ENCODE peak calls at places on chromosomes 4 and X, in five cellular contexts. C is A549, P is astrocyte, L is RWPE2, K is upper lobe of left lung. N is an unnamed sample.

GRCh38 chr4:2800691-2801596 is 8.1 kb downstream of the SH3BP2 start:
- DNase-seq in K (peak), C (no peak), P (peak), L (peak), N (peak)

GRCh38 chr4:21768349-21769310 is 179.9 kb downstream of the KCNIP4 start:
- DNase-seq in C (no peak), P (peak), L (no peak), K (no peak), N (peak)

GRCh38 chr4:128560754-128561495 is 248.6 kb upstream of the JADE1 start:
- DNase-seq in K (no peak), P (no peak), L (no peak), C (no peak), N (no peak)

GRCh38 chr4:74114234-74114633 is 15.2 kb upstream of the CXCL2 start:
- DNase-seq in C (no peak), P (peak), K (no peak), L (no peak), N (no peak)

GRCh38 chrX:93673869-93674271 is at the start of gene FAM133A:
- DNase-seq in P (peak), L (no peak), K (no peak), C (no peak), N (peak)

GRCh38 chrX:120549483-120550452 is 11.0 kb downstream of the CUL4B start:
- DNase-seq in C (peak), K (no peak), P (peak), L (no peak), N (no peak)

GRCh38 chrX:69014200-69014599 is 151.1 kb downstream of the PJA1 start:
- DNase-seq in K (no peak), P (peak), C (no peak), L (no peak), N (no peak)

GRCh38 chr4:122863626-122864025 is 37.0 kb downstream of the FGF2 start:
- DNase-seq in L (no peak), C (no peak), P (no peak), K (no peak), N (no peak)

GRCh38 chr4:57233391-57233790 is 123.2 kb upstream of the IGFBP7 start:
- DNase-seq in K (no peak), C (no peak), P (peak), L (no peak), N (no peak)

GRCh38 chrX:141733371-141733770 is 34.8 kb upstream of the SPANXD start:
- DNase-seq in C (no peak), K (no peak), P (peak), L (no peak), N (no peak)

GRCh38 chr4:29536745-29537144 is 1183.4 kb upstream of the PCDH7 start:
- DNase-seq in K (no peak), L (no peak), P (no peak), C (no peak), N (no peak)

GRCh38 chrX:7926914-7927258 is 327 bp downstream of the PNPLA4 start:
- DNase-seq in K (no peak), C (no peak), P (no peak), L (no peak), N (no peak)

GRCh38 chrX:38941675-38942074 is 140.4 kb downstream of the MID1IP1 start:
- DNase-seq in P (no peak), K (no peak), L (no peak), C (no peak), N (no peak)

GRCh38 chrX:155888139-155888538 is 7.0 kb downstream of the VAMP7 start:
- DNase-seq in L (no peak), C (no peak), K (no peak), P (peak), N (no peak)

GRCh38 chr4:158722917-158723793 is at the start of gene PPID:
- DNase-seq in K (peak), C (peak), L (peak), P (peak), N (peak)

GRCh38 chr4:28890949-28891348 is 1829.2 kb upstream of the PCDH7 start:
- DNase-seq in K (no peak), L (no peak), C (no peak), P (no peak), N (no peak)

GRCh38 chr4:152289963-152290362 is 245.9 kb downstream of the FBXW7 start:
- DNase-seq in C (no peak), L (no peak), K (no peak), P (no peak), N (no peak)

GRCh38 chrX:25278341-25278740 is 262.6 kb upstream of the ARX start:
- DNase-seq in C (no peak), K (no peak), L (no peak), P (no peak), N (no peak)

GRCh38 chrX:46209768-46210167 is 335.5 kb downstream of the ZNF674 start:
- DNase-seq in C (no peak), P (peak), L (no peak), K (no peak), N (no peak)

GRCh38 chr4:164383187-164384181 is 370.4 kb upstream of the SMIM31 start:
- DNase-seq in L (no peak), C (no peak), K (no peak), P (peak), N (peak)

GRCh38 chrX:106247162-106247561 is 79.1 kb downstream of the PWWP3B start:
- DNase-seq in P (peak), L (no peak), C (no peak), K (no peak), N (no peak)

GRCh38 chr4:962231-963208 is 10.8 kb downstream of the DGKQ start:
- DNase-seq in L (no peak), C (no peak), K (no peak), P (no peak), N (no peak)

GRCh38 chrX:85243761-85244410 is at the start of the genes SATL1 and ZNF711:
- DNase-seq in P (peak), K (peak), L (no peak), C (peak), N (peak)
- H3K27ac ChIP-seq in P (peak), K (no peak), L (no peak), C (peak), N (no peak)

GRCh38 chrX:65993915-65994460 is 45.9 kb downstream of the VSIG4 start:
- DNase-seq in P (no peak), L (no peak), K (no peak), C (no peak), N (no peak)
- H3K27ac ChIP-seq in P (no peak), L (no peak), K (no peak), C (no peak), N (no peak)

DNA sequence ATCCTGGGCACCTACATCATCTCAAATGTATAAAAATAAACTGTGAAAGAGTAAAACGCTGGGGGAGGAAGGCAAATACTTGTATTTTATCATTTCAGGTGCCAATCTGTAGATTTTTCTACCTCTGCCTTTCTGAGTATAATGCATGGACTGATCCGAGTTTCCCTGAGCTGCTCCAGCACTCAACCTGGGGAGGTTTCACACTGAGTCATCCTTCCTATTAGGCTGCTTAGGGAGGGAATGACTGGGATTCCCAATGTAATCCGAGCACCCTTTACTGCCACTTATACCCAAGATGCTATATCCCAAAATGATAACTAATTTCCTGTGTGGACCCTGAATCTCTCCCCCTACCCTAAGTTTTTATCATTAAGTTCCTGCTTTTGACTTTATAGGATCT is 126.6 kb downstream of the HNRNPD start:
- DNase-seq in P (no peak), K (no peak), L (no peak), C (no peak), N (no peak)
- H3K27ac ChIP-seq in P (no peak), K (no peak), L (no peak), C (no peak), N (no peak)

GRCh38 chrX:118508690-118509089 is 13.1 kb downstream of the DOCK11 start:
- DNase-seq in C (no peak), L (no peak), K (no peak), P (no peak), N (peak)
- H3K27ac ChIP-seq in C (no peak), L (no peak), K (no peak), P (no peak), N (no peak)

GRCh38 chrX:152830312-152831305 is at the start of the genes CETN2 and NSDHL:
- DNase-seq in L (peak), C (peak), K (peak), P (peak), N (peak)
- H3K27ac ChIP-seq in L (peak), C (peak), K (peak), P (peak), N (peak)

DNA sequence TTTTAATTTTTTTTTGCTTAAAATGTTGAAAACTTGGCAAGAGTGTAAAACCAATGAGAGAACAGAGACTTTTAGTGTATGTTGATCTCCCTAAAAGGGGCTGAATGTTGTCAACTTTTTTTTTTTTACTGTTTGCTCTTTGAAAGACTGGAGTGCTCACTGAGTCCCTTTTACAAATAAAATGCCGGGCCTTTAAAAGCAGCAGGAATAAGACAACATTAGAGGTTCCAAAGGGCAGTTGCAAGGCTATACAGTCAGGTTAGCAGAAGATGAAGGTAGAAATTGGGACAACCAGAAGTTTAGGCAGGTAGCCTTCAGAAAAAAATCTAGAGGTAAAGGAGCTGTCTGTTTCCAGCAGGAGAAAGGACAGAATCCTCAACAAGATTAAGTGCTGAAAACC is 132.5 kb upstream of the HTR2C start:
- DNase-seq in K (no peak), P (no peak), C (no peak), L (no peak), N (no peak)
- H3K27ac ChIP-seq in K (no peak), P (no peak), C (no peak), L (no peak), N (no peak)

GRCh38 chr4:26015906-26016305 is 101.9 kb downstream of the SMIM20 start:
- DNase-seq in K (no peak), L (no peak), C (no peak), P (no peak), N (no peak)
- H3K27ac ChIP-seq in K (no peak), L (no peak), C (no peak), P (peak), N (no peak)

GRCh38 chrX:48897621-48898306 is at the start of the genes PQBP1 and TIMM17B:
- DNase-seq in K (peak), C (peak), L (peak), P (peak), N (peak)
- H3K27ac ChIP-seq in K (peak), C (peak), L (peak), P (peak), N (peak)

N was measured in heart right ventricle.